ENCODE peak calls at places on chromosomes 13 and 19, in nine cellular contexts. J is AG04450, O is endodermal cell, I is heart right ventricle, U is fibroblast of lung, Q is mucosa of descending colon, B is right atrium auricular region, G is lower leg skin, T is A673. X is an unnamed sample.

GRCh38 chr13:113110048-113110851 is 4.7 kb downstream of the F7 start:
- DNase-seq in I (no peak), U (no peak), B (no peak), G (peak; percentile 85), J (no peak), T (peak; percentile 29), Q (peak; percentile 28), O (peak; percentile 62), X (no peak)

GRCh38 chr13:109672545-109672944 is 113.8 kb downstream of the IRS2 start:
- DNase-seq in G (no peak), O (no peak), T (peak; percentile 33), I (no peak), Q (no peak), U (no peak), J (no peak), B (no peak), X (no peak)

GRCh38 chr13:100399455-100399854 is 189.1 kb downstream of the GGACT start:
- DNase-seq in T (no peak), O (no peak), G (no peak), J (no peak), B (no peak), I (no peak), Q (no peak), U (no peak), X (no peak)

GRCh38 chr13:51542358-51542972 is 41.8 kb upstream of the WDFY2 start:
- DNase-seq in U (peak; percentile 49), G (no peak), I (no peak), B (no peak), O (no peak), J (no peak), Q (no peak), T (peak; percentile 48), X (no peak)

GRCh38 chr19:56094449-56094848 is 26.6 kb downstream of the ZNF787 start:
- DNase-seq in B (no peak), J (no peak), T (no peak), I (no peak), Q (no peak), O (no peak), G (no peak), U (no peak), X (no peak)

GRCh38 chr19:12331211-12331941 is 2.1 kb downstream of the ZNF563 start:
- DNase-seq in G (no peak), J (no peak), O (no peak), T (no peak), Q (no peak), U (no peak), B (no peak), I (no peak), X (no peak)

GRCh38 chr13:102913924-102914628 is 68.2 kb downstream of the ERCC5 start:
- DNase-seq in Q (no peak), T (peak; percentile 79), B (no peak), J (no peak), O (no peak), G (no peak), I (no peak), U (peak; percentile 61), X (peak; percentile 58)

GRCh38 chr19:32324631-32325215 is 20.7 kb upstream of the ZNF507 start:
- DNase-seq in U (peak; percentile 37), O (no peak), T (no peak), J (no peak), I (no peak), G (no peak), B (no peak), Q (no peak), X (no peak)

GRCh38 chr13:102667911-102668310 is 26.9 kb downstream of the METTL21C start:
- DNase-seq in B (no peak), U (no peak), Q (no peak), J (no peak), I (no peak), G (no peak), T (no peak), O (no peak), X (no peak)

GRCh38 chr13:24178847-24179845 is 18.6 kb downstream of the SPATA13 start:
- DNase-seq in U (no peak), T (no peak), I (no peak), Q (no peak), G (no peak), B (no peak), J (no peak), O (no peak), X (no peak)

GRCh38 chr19:7916137-7916907 is 1.7 kb downstream of the TGFBR3L start:
- DNase-seq in O (peak; percentile 85), U (no peak), Q (peak; percentile 69), T (peak; percentile 69), J (no peak), B (no peak), G (no peak), I (no peak), X (no peak)

GRCh38 chr19:35789195-35789977 is 14.0 kb downstream of the ARHGAP33 start:
- DNase-seq in G (no peak), U (no peak), B (no peak), Q (no peak), T (no peak), J (no peak), I (no peak), O (peak; percentile 24), X (no peak)

GRCh38 chr19:8147579-8147978 is 1.8 kb downstream of the FBN3 start:
- DNase-seq in I (no peak), G (no peak), J (no peak), T (no peak), Q (no peak), B (no peak), U (no peak), O (no peak), X (no peak)

GRCh38 chr13:24692541-24692940 is 12.3 kb downstream of the ATP12A start:
- DNase-seq in O (no peak), I (no peak), G (no peak), B (peak; percentile 71), U (no peak), Q (no peak), J (no peak), T (no peak), X (no peak)

GRCh38 chr19:41575998-41576397 is at the start of gene CEACAM21:
- DNase-seq in Q (peak; percentile 48), J (no peak), G (no peak), B (peak; percentile 71), U (no peak), I (peak; percentile 30), O (no peak), T (peak; percentile 65), X (no peak)

GRCh38 chr19:35449347-35450043 is 1.4 kb downstream of the FFAR2 start:
- DNase-seq in J (no peak), Q (no peak), I (no peak), T (peak; percentile 42), O (no peak), B (no peak), G (no peak), U (no peak), X (peak; percentile 80)

GRCh38 chr19:55247621-55248099 is 11.2 kb downstream of the PPP6R1 start:
- DNase-seq in J (no peak), U (no peak), G (no peak), I (peak; percentile 50), O (no peak), Q (peak; percentile 70), T (no peak), B (no peak), X (no peak)

GRCh38 chr19:48341006-48341405 is 15.7 kb downstream of the EMP3 start:
- DNase-seq in Q (no peak), J (no peak), G (no peak), T (no peak), O (no peak), I (no peak), B (no peak), U (no peak), X (no peak)

GRCh38 chr13:29935309-29935981 is 85.0 kb upstream of the UBL3 start:
- DNase-seq in T (no peak), O (no peak), Q (no peak), B (no peak), U (no peak), G (no peak), J (no peak), I (no peak), X (no peak)

GRCh38 chr19:55705972-55706371 is 30.9 kb downstream of the EPN1 start:
- DNase-seq in G (no peak), Q (no peak), B (no peak), O (no peak), I (no peak), J (no peak), U (no peak), T (no peak), X (no peak)

GRCh38 chr19:3645726-3646125 is 19.1 kb upstream of the CACTIN start:
- DNase-seq in B (no peak), J (no peak), O (no peak), Q (no peak), T (no peak), U (no peak), G (no peak), I (no peak), X (no peak)

GRCh38 chr13:85900521-85900920 is 101.3 kb upstream of the SLITRK6 start:
- DNase-seq in I (no peak), O (no peak), Q (no peak), J (no peak), G (no peak), B (no peak), T (no peak), U (no peak), X (no peak)

GRCh38 chr13:85896516-85897450 is 97.6 kb upstream of the SLITRK6 start:
- DNase-seq in G (no peak), Q (no peak), T (peak; percentile 27), I (no peak), B (no peak), O (peak; percentile 61), J (no peak), U (no peak), X (no peak)
- TF ChIP-seq CTCF in G (no peak), Q (no peak), T (peak; percentile 49), I (no peak), B (no peak), O (peak; percentile 70), J (peak; percentile 43), U (peak; percentile 12), X (peak; percentile 46)

GRCh38 chr19:29285878-29286277 is 72.9 kb upstream of the UQCRFS1 start:
- DNase-seq in G (peak; percentile 62), O (peak; percentile 85), B (no peak), U (no peak), Q (no peak), I (no peak), J (no peak), T (no peak), X (no peak)
- H3K4me3 ChIP-seq in G (no peak overlapping the region), O (no peak overlapping the region), B (no peak overlapping the region), U (no peak overlapping the region), Q (no peak overlapping the region), I (no peak overlapping the region), J (no peak overlapping the region), T (no peak overlapping the region), X (no peak overlapping the region)

GRCh38 chr13:71619096-71619495 is 247.9 kb downstream of the DACH1 start:
- DNase-seq in I (no peak), B (no peak), G (no peak), Q (no peak), T (no peak), O (no peak), U (peak; percentile 40), J (no peak), X (no peak)
- TF ChIP-seq CTCF in I (no peak), B (no peak), G (no peak), Q (no peak), T (no peak), O (no peak), U (no peak), J (no peak), X (no peak)

DNA sequence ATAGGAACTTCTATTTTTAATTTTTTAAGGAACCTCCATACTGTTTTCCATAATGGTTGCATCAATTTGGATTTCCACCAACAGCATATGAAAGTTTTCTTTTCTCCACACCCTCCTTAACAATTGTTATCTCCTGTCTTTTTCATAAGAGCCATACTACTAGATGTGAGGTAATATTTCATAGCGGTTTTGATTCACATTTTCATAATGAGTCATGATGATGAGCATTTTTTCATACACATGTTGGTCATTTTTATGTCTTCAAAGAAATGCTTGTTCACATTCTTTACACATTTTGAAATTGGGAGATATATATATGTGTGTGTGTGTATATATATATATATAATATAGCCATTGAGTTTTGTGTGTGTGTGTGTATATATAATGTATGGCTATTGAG is 420.3 kb upstream of the PCDH9 start:
- DNase-seq in B (no peak), J (no peak), U (no peak), T (no peak), Q (no peak), I (no peak), O (no peak), G (no peak), X (no peak)
- H3K4me3 ChIP-seq in B (no peak overlapping the region), J (no peak overlapping the region), U (no peak overlapping the region), T (no peak overlapping the region), Q (no peak overlapping the region), I (no peak overlapping the region), O (no peak overlapping the region), G (no peak overlapping the region), X (no peak overlapping the region)